ENCODE peak calls at places on chromosomes 5 and 9, in four cellular contexts. T, J, O and X are unnamed samples.

GRCh38 chr5:73296772-73297171 is 123.8 kb downstream of the TMEM174 start:
- DNase-seq in T (peak), J (no peak), O (no peak), X (no peak)

GRCh38 chr5:56161927-56162326 is 71.2 kb downstream of the ANKRD55 start:
- DNase-seq in T (no peak), J (no peak), O (no peak), X (no peak)

GRCh38 chr5:68225911-68226563 is 10.5 kb downstream of the PIK3R1 start:
- DNase-seq in T (no peak), J (no peak), O (peak), X (no peak)

GRCh38 chr5:54882101-54882500 is 103.3 kb downstream of the ESM1 start:
- DNase-seq in T (no peak), J (no peak), O (no peak), X (no peak)

GRCh38 chr5:33507426-33507825 is 66.7 kb downstream of the TARS1 start:
- DNase-seq in T (no peak), J (no peak), O (no peak), X (no peak)

GRCh38 chr5:145681686-145682085 is 153.5 kb downstream of the PRELID2 start:
- DNase-seq in T (peak), J (no peak), O (peak), X (no peak)

GRCh38 chr5:55900068-55900467 is 48.9 kb downstream of the IL31RA start:
- DNase-seq in T (no peak), J (no peak), O (no peak), X (no peak)

GRCh38 chr5:160266044-160266718 is 36.9 kb downstream of the FABP6 start:
- DNase-seq in T (no peak), J (no peak), O (no peak), X (no peak)

GRCh38 chr5:159262472-159262858 is 625 bp upstream of the UBLCP1 start:
- DNase-seq in T (no peak), J (no peak), O (no peak), X (no peak)

GRCh38 chr5:174563899-174564298 is 160.5 kb upstream of the MSX2 start:
- DNase-seq in T (no peak), J (no peak), O (no peak), X (no peak)

GRCh38 chr5:141883184-141883947 is 5.2 kb upstream of the PCDH1 start:
- DNase-seq in T (peak), J (no peak), O (peak), X (peak)

GRCh38 chr9:112355305-112355953 is 22.0 kb upstream of the PTBP3 start:
- DNase-seq in T (no peak), J (no peak), O (no peak), X (no peak)

GRCh38 chr5:80763873-80764647 is 109.3 kb upstream of the DHFR start:
- DNase-seq in T (no peak), J (no peak), O (no peak), X (no peak)

GRCh38 chr5:15501057-15501791 is 1.2 kb downstream of the FBXL7 start:
- DNase-seq in T (peak), J (no peak), O (peak), X (peak)

GRCh38 chr9:107539427-107540154 is 50.0 kb upstream of the KLF4 start:
- DNase-seq in T (no peak), J (no peak), O (peak), X (no peak)

GRCh38 chr5:94508421-94509148 is 109.8 kb downstream of the KIAA0825 start:
- DNase-seq in T (no peak), J (no peak), O (no peak), X (no peak)

GRCh38 chr5:42756630-42757601 is at the start of gene CCDC152:
- DNase-seq in T (no peak), J (peak), O (no peak), X (no peak)

GRCh38 chr5:152511531-152512132 is 106.6 kb upstream of the NMUR2 start:
- DNase-seq in T (no peak), J (no peak), O (no peak), X (no peak)

GRCh38 chr5:129372025-129372424 is 88.1 kb upstream of the ADAMTS19 start:
- DNase-seq in T (no peak), J (no peak), O (no peak), X (no peak)

GRCh38 chr9:104912606-104913005 is 15.3 kb downstream of the ABCA1 start:
- DNase-seq in T (no peak), J (no peak), O (no peak), X (no peak)

GRCh38 chr9:32340401-32340800 is 44.0 kb upstream of the ACO1 start:
- DNase-seq in T (no peak), J (no peak), O (no peak), X (no peak)

GRCh38 chr9:22041792-22042191 is 32.7 kb upstream of the CDKN2B start:
- DNase-seq in T (no peak), J (no peak), O (peak), X (no peak)

GRCh38 chr5:18850159-18850558 is 1137.8 kb downstream of the CDH18 start:
- DNase-seq in T (no peak), J (no peak), O (no peak), X (no peak)

GRCh38 chr5:3102531-3102930 is 351.1 kb upstream of the IRX2 start:
- DNase-seq in T (no peak), J (no peak), O (no peak), X (no peak)

GRCh38 chr5:142426129-142426641 is 101.4 kb upstream of the SPRY4 start:
- DNase-seq in T (no peak), J (no peak), O (no peak), X (no peak)

GRCh38 chr9:133112361-133113026 is 8.5 kb downstream of the RALGDS start:
- DNase-seq in T (no peak), J (no peak), O (no peak), X (no peak)

GRCh38 chr5:112960316-112960715 is 16.3 kb upstream of the DCP2 start:
- DNase-seq in T (no peak), J (no peak), O (no peak), X (no peak)

GRCh38 chr5:60727032-60727431 is 27.1 kb upstream of the DEPDC1B start:
- DNase-seq in T (no peak), J (no peak), O (no peak), X (no peak)

GRCh38 chr9:77848428-77848827 is 183.2 kb downstream of the GNAQ start:
- DNase-seq in T (no peak), J (no peak), O (no peak), X (no peak)

GRCh38 chr9:72858089-72858912 is 94.6 kb downstream of the ALDH1A1 start:
- DNase-seq in T (no peak), J (no peak), O (peak), X (no peak)

GRCh38 chr9:2502760-2503159 is 118.8 kb upstream of the VLDLR start:
- DNase-seq in T (no peak), J (no peak), O (no peak), X (no peak)

GRCh38 chr9:121698627-121699270 is 47.3 kb downstream of the DAB2IP start:
- DNase-seq in T (no peak), J (no peak), O (peak), X (peak)

GRCh38 chr5:90561766-90562165 is 3.2 kb downstream of the ADGRV1 start:
- DNase-seq in T (no peak), J (no peak), O (no peak), X (no peak)

GRCh38 chr9:78294290-78295176 is 2.4 kb upstream of the PSAT1 start:
- DNase-seq in T (no peak), J (no peak), O (no peak), X (no peak)

GRCh38 chr9:16825364-16825763 is 45.1 kb downstream of the BNC2 start:
- DNase-seq in T (no peak), J (no peak), O (no peak), X (no peak)

GRCh38 chr5:158898185-158899177 is 201.2 kb downstream of the EBF1 start:
- DNase-seq in T (no peak), J (no peak), O (no peak), X (no peak)

GRCh38 chr5:116740771-116741170 is 166.1 kb upstream of the SEMA6A start:
- DNase-seq in T (no peak), J (no peak), O (no peak), X (no peak)

GRCh38 chr5:175597718-175598117 is 60.2 kb upstream of the HRH2 start:
- DNase-seq in T (no peak), J (no peak), O (peak), X (no peak)

GRCh38 chr9:135065151-135065550 is 22.3 kb upstream of the OLFM1 start:
- DNase-seq in T (no peak), J (no peak), O (no peak), X (no peak)

GRCh38 chr5:125075567-125075966 is 329.1 kb upstream of the ZNF608 start:
- DNase-seq in T (no peak), J (no peak), O (no peak), X (no peak)